ENCODE peak calls at places on chromosomes 1 and 21, in six cellular contexts. A is RPMI7951; I is breast epithelium; D is stimulated activated CD8-positive, alpha-beta memory T cell treated with anti-CD3 and anti-CD28 coated beads, Interleukin-4, amount 100 ng/mL, for 4 hours; G is MCF 10A; T is T-helper 2 cell. N is an unnamed sample.

GRCh38 chr1:25064465-25065238 is 134.6 kb upstream of the RUNX3 start:
- DNase-seq in T (no peak), D (no peak), G (no peak), A (no peak), I (no peak), N (no peak)

GRCh38 chr1:109765483-109765815 is 1.7 kb upstream of the EPS8L3 start:
- DNase-seq in G (no peak), A (no peak), T (no peak), D (no peak), I (peak; percentile 35), N (no peak)

GRCh38 chr1:21344750-21345443 is 54.6 kb upstream of the ECE1 start:
- DNase-seq in T (no peak), A (peak; percentile 44), G (no peak), D (no peak), I (no peak), N (no peak)

GRCh38 chr21:41444703-41445464 is 18.8 kb downstream of the MX1 start:
- DNase-seq in I (peak; percentile 19), A (no peak), G (no peak), D (no peak), T (no peak), N (no peak)

GRCh38 chr1:153610334-153611023 is 2.5 kb downstream of the S100A16 start:
- DNase-seq in T (no peak), D (no peak), I (no peak), A (peak; percentile 81), G (peak; percentile 95), N (no peak)

GRCh38 chr1:109181085-109181806 is 32.5 kb upstream of the SARS1 start:
- DNase-seq in A (no peak), D (no peak), I (no peak), G (no peak), T (no peak), N (no peak)

GRCh38 chr1:155122308-155122707 is 5.4 kb upstream of the EFNA1 start:
- DNase-seq in A (no peak), T (no peak), I (no peak), G (no peak), D (no peak), N (no peak)

GRCh38 chr21:25722631-25723030 is 12.1 kb downstream of the ATP5PF start:
- DNase-seq in G (no peak), A (no peak), T (no peak), I (no peak), D (no peak), N (no peak)

GRCh38 chr21:27380303-27380702 is 413.4 kb upstream of the ADAMTS5 start:
- DNase-seq in G (no peak), D (no peak), I (no peak), A (no peak), T (no peak), N (no peak)

GRCh38 chr1:52032785-52033131 is 852 bp downstream of the KTI12 start:
- DNase-seq in I (peak; percentile 56), T (peak; percentile 4), G (peak; percentile 46), A (peak; percentile 75), D (no peak), N (peak; percentile 44)

GRCh38 chr1:240245629-240246020 is 153.9 kb downstream of the FMN2 start:
- DNase-seq in D (no peak), I (no peak), T (no peak), A (peak; percentile 35), G (no peak), N (no peak)

GRCh38 chr1:233394860-233395717 is 67.6 kb downstream of the MAP3K21 start:
- DNase-seq in A (peak; percentile 53), G (peak; percentile 81), D (no peak), T (no peak), I (no peak), N (no peak)

GRCh38 chr1:227654431-227654830 is 80.7 kb downstream of the JMJD4 start:
- DNase-seq in I (no peak), G (peak; percentile 8), D (no peak), T (no peak), A (no peak), N (no peak)

GRCh38 chr1:20430355-20431290 is 55.4 kb downstream of the CAMK2N1 start:
- DNase-seq in G (peak; percentile 43), T (peak; percentile 20), A (no peak), I (peak; percentile 50), D (peak; percentile 8), N (no peak)

GRCh38 chr1:38804062-38804886 is 55.3 kb downstream of the RRAGC start:
- DNase-seq in G (no peak), T (no peak), D (no peak), I (no peak), A (no peak), N (no peak)

GRCh38 chr1:19909392-19909791 is 14.0 kb downstream of the PLA2G2E start:
- DNase-seq in G (no peak), T (no peak), A (no peak), I (no peak), D (no peak), N (no peak)

GRCh38 chr1:11069233-11069950 is 9.6 kb upstream of the SRM start:
- DNase-seq in T (no peak), A (no peak), D (no peak), G (no peak), I (peak; percentile 43), N (peak; percentile 31)

GRCh38 chr1:184545601-184546000 is 158.8 kb downstream of the C1orf21 start:
- DNase-seq in A (no peak), T (no peak), G (peak; percentile 83), D (no peak), I (no peak), N (no peak)